ENCODE peak calls at places on chromosomes 7 and 10, in five cellular contexts. W is K562, T is IMR-90, L is HepG2, J is H1. U is an unnamed sample.

GRCh38 chr10:109982123-109982522 is 25.7 kb upstream of the ADD3 start:
- DNase-seq in T (no peak), W (peak; percentile 45), J (no peak), L (no peak), U (no peak)

GRCh38 chr7:28477041-28477442 is 64.7 kb downstream of the CREB5 start:
- DNase-seq in J (no peak), L (no peak), T (no peak), W (no peak), U (no peak)

GRCh38 chr10:114316744-114317143 is 77.7 kb downstream of the VWA2 start:
- DNase-seq in T (no peak), L (no peak), J (no peak), W (no peak), U (no peak)

GRCh38 chr10:103725242-103725641 is 130.1 kb downstream of the SH3PXD2A start:
- DNase-seq in W (no peak), L (no peak), T (no peak), J (no peak), U (no peak)

GRCh38 chr10:30639946-30640786 is 10.6 kb upstream of the LYZL2 start:
- DNase-seq in J (no peak), L (peak; percentile 53), W (peak; percentile 38), T (peak; percentile 77), U (peak; percentile 49)

GRCh38 chr7:116511552-116512523 is 12.3 kb downstream of the CAV2 start:
- DNase-seq in T (peak; percentile 69), L (peak; percentile 10), W (no peak), J (no peak), U (peak; percentile 33)

GRCh38 chr7:1523208-1523607 is 7.3 kb upstream of the MAFK start:
- DNase-seq in J (peak; percentile 64), T (no peak), L (no peak), W (no peak), U (no peak)

GRCh38 chr7:48280100-48280499 is 108.8 kb downstream of the ABCA13 start:
- DNase-seq in T (peak; percentile 96), L (no peak), J (no peak), W (no peak), U (no peak)

GRCh38 chr7:4040031-4040928 is 641.8 kb upstream of the FOXK1 start:
- DNase-seq in L (no peak), T (no peak), W (no peak), J (peak; percentile 70), U (no peak)

GRCh38 chr10:86440874-86441838 is 74.6 kb upstream of the GRID1 start:
- DNase-seq in T (peak; percentile 91), J (no peak), L (peak; percentile 99), W (no peak), U (peak; percentile 71)

GRCh38 chr7:41900532-41900931 is 197.6 kb upstream of the INHBA start:
- DNase-seq in J (no peak), L (no peak), T (no peak), W (no peak), U (no peak)

GRCh38 chr10:69863580-69863979 is 61.9 kb downstream of the COL13A1 start:
- DNase-seq in W (no peak), J (no peak), L (no peak), T (peak; percentile 77), U (no peak)

GRCh38 chr10:112227331-112227961 is 43.9 kb upstream of the GPAM start:
- DNase-seq in T (no peak), J (no peak), W (no peak), L (peak; percentile 95), U (no peak)

GRCh38 chr7:135447783-135448182 is 62.1 kb downstream of the CNOT4 start:
- DNase-seq in J (no peak), T (no peak), W (no peak), L (no peak), U (no peak)

GRCh38 chr10:28632597-28632940 is 44.8 kb upstream of the BAMBI start:
- DNase-seq in L (no peak), T (no peak), J (no peak), W (no peak), U (no peak)

GRCh38 chr7:139730746-139731612 is 46.8 kb downstream of the HIPK2 start:
- DNase-seq in J (no peak), W (no peak), L (no peak), T (peak; percentile 72), U (no peak)

GRCh38 chr7:107856806-107857540 is 34.0 kb upstream of the DLD start:
- DNase-seq in T (no peak), L (peak; percentile 67), J (no peak), W (no peak), U (no peak)

GRCh38 chr10:77291596-77292505 is 345.8 kb downstream of the KCNMA1 start:
- DNase-seq in L (no peak), T (peak; percentile 40), J (no peak), W (no peak), U (peak; percentile 25)

GRCh38 chr7:55517191-55517633 is 55.1 kb downstream of the VOPP1 start:
- DNase-seq in J (no peak), W (no peak), T (peak; percentile 32), L (no peak), U (no peak)

GRCh38 chr7:74544706-74545469 is 91.2 kb downstream of the GTF2IRD1 start:
- DNase-seq in W (peak; percentile 71), J (peak; percentile 67), L (peak; percentile 44), T (peak; percentile 64), U (peak; percentile 42)

GRCh38 chr7:43077732-43078391 is 34.6 kb upstream of the HECW1 start:
- DNase-seq in W (peak; percentile 56), J (no peak), T (peak; percentile 18), L (peak; percentile 6), U (peak; percentile 20)

GRCh38 chr7:36690514-36691187 is 33.6 kb downstream of the AOAH start:
- DNase-seq in J (no peak), W (no peak), T (no peak), L (no peak), U (no peak)

GRCh38 chr7:27314111-27314510 is 71.5 kb downstream of the EVX1 start:
- DNase-seq in T (no peak), J (no peak), W (no peak), L (no peak), U (no peak)

GRCh38 chr7:38411404-38411803 is 138.0 kb upstream of the TARP start:
- DNase-seq in J (no peak), T (peak; percentile 13), L (peak; percentile 28), W (no peak), U (no peak)

DNA sequence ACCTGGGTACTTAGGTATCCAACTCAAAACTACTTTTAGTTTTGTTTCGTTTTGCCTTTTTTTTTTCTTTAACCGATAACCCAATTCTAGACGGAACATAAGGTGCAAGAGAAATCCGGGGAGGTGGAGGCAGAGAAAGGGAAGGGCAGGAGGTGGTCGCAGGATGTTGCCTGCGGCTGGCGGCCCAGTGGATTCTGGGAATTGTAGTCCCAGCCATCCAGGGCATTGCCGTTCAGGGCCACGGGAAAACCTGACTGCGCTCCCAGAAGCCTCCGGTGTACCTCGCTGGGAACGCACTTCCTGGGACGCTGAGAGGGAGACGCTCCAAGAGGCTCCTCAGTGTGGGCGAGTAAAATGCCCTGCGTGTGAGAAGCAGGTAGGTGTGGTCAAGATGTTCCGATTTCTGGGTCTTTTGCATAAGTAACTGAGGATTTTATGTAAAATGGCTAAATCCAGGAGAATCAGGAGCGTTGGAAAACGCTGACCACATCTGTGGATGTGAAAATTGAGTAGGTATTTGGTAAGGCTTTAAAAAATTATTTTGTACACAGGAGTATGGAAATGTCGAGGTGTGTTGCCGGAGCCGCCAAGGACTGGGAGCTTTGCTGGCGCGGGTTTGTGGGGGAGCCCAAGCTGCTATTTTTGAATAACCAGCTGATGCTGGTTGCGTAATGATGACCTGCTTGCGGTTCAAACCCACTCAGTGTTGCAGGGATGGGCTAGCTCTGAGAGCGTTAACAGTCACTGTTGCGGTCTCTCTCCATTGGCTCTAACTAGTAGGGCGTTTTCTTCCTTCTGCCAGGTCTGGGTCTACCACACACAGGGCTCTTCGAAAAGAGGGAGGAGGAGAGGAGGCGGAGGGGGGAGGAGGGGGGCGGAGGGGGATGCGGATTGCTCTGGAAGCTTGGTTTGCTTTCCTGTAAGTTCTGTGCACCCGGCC is at the start of gene CLDN12:
- DNase-seq in W (peak; percentile 83), T (peak; percentile 99), J (peak; percentile 83), L (peak; percentile 88), U (peak; percentile 93)
- TF ChIP-seq RFX5 in W (no peak), T (peak; percentile 41), J (no peak), L (peak; percentile 44), U (no peak)

GRCh38 chr10:6017781-6018354 is 40.5 kb upstream of the IL15RA start:
- DNase-seq in W (no peak), T (no peak), L (no peak), J (no peak), U (no peak)

GRCh38 chr10:6011558-6011957 is 34.2 kb upstream of the IL15RA start:
- DNase-seq in T (no peak), W (no peak), J (no peak), L (no peak), U (no peak)

GRCh38 chr10:6012506-6012905 is 35.2 kb upstream of the IL15RA start:
- DNase-seq in W (no peak), J (no peak), L (no peak), T (no peak), U (no peak)

GRCh38 chr10:6013413-6014192 is 36.3 kb upstream of the IL15RA start:
- DNase-seq in J (no peak), T (no peak), W (peak; percentile 50), L (no peak), U (no peak)

DNA sequence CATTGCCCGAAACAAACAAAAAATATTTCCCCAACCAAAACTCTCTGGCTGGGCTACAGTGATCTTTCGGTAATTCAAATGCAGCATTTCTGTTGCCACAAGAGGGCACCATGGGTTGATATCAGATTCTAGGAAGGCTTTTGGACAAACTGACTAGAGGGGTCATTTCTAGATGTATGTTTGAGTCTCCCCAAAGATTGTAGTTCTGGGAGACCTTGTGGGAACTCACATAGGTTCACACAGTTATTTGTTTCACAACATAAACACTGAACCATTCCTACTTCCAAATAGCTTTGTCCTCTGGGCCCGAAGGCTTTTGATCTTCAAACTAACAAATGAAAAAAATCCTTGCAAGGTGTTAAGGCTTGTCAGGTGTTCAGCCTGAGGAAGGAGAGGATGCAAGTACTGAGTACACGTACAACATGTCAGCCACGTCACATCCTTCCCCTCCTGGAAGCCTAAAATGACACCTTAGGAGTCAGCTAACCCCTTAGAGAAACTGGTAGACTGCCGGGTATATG is 37.0 kb upstream of the IL15RA start:
- DNase-seq in W (peak; percentile 31), T (peak; percentile 42), L (peak; percentile 34), J (peak; percentile 74), U (peak; percentile 55)
- TF ChIP-seq MAFK in W (no peak), T (no peak), L (no peak), J (no peak), U (no peak)

DNA sequence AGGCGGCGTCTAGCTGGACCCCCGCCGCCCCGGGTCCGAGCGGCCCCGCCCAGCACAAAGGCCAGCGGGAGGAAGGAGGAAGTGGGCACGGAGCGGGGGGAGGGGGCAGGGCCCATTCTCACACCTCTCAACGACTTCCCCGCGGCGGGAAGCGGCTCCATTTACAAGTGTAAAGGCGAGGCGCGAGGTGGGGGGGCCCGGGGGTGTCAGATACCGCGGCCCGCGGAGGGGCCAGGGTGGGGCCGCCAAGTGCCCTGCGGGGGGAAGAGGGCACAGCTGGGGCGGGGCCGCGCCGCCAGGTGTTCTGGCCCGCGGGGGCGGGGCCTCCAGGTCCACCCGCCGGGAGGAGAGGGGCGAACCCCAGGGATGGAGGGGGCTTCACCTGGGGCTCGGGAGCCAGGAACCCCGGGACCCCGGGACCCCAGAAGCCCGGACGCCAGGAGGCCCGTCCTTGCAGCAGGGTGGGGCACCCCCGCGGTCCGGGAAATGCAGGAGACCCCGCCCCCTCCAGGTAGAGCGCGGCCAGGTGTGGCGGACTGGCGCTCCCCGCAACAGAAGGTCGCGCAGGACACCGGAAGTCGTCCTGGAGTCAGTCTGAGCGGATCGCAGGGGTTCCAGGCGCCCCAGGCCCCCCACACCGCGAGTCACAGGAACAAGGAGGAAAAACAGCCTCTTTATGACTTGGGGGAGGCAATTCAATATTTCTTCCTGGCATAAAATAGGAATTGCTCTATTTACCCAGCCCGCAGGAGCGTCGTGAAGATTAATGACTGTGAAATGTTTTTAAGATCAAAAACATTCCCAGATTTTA is 8.3 kb downstream of the CTBP2 start:
- DNase-seq in T (no peak), J (peak; percentile 91), L (no peak), W (peak; percentile 48), U (no peak)
- TF ChIP-seq RFX5 in T (no peak), J (no peak), L (no peak), W (no peak), U (no peak)

GRCh38 chr10:78571286-78571685 is 497.5 kb upstream of the ZMIZ1 start:
- DNase-seq in L (no peak), T (no peak), W (no peak), J (no peak), U (no peak)
- TF ChIP-seq MAFK in L (no peak), T (no peak), W (no peak), J (no peak), U (no peak)